ENCODE peak calls at places on chromosomes 16 and 17, in five cellular contexts. M is A549, L is IMR-90, J is SK-N-SH, B is GM12878. N is an unnamed sample.

GRCh38 chr17:8849311-8850041 is 18.0 kb downstream of the PIK3R6 start:
- DNase-seq in J (no peak), M (no peak), L (no peak), B (no peak), N (no peak)

GRCh38 chr17:20085283-20085875 is 76.2 kb downstream of the SPECC1 start:
- DNase-seq in M (no peak), L (no peak), B (no peak), J (no peak), N (no peak)

GRCh38 chr16:81767987-81768592 is 11.0 kb upstream of the PLCG2 start:
- DNase-seq in B (no peak), M (peak), L (no peak), J (no peak), N (no peak)

GRCh38 chr16:84593825-84594724 is 23.8 kb downstream of the COTL1 start:
- DNase-seq in J (peak), B (peak), L (no peak), M (no peak), N (peak)

GRCh38 chr17:56034120-56034757 is 119.0 kb upstream of the ANKFN1 start:
- DNase-seq in M (no peak), J (no peak), L (no peak), B (no peak), N (no peak)

GRCh38 chr17:59963738-59964454 is 644 bp downstream of the RNFT1 start:
- DNase-seq in M (no peak), B (no peak), L (peak), J (peak), N (peak)

GRCh38 chr17:48486557-48486956 is 44.3 kb downstream of the HOXB1 start:
- DNase-seq in M (peak), B (no peak), L (peak), J (no peak), N (peak)

GRCh38 chr16:77169650-77170236 is 21.2 kb upstream of the MON1B start:
- DNase-seq in M (peak), B (no peak), L (peak), J (peak), N (peak)

GRCh38 chr16:20899503-20900298 is 457 bp downstream of the DCUN1D3 start:
- DNase-seq in J (peak), B (no peak), L (no peak), M (peak), N (peak)

GRCh38 chr17:62916684-62917571 is 49.1 kb upstream of the TANC2 start:
- DNase-seq in L (peak), B (no peak), J (no peak), M (no peak), N (peak)

GRCh38 chr17:7176870-7177209 is 2.3 kb downstream of the ASGR1 start:
- DNase-seq in B (no peak), M (no peak), L (no peak), J (peak), N (no peak)

GRCh38 chr16:19138601-19139000 is 24.8 kb downstream of the ITPRIPL2 start:
- DNase-seq in B (no peak), J (peak), M (peak), L (peak), N (no peak)

DNA sequence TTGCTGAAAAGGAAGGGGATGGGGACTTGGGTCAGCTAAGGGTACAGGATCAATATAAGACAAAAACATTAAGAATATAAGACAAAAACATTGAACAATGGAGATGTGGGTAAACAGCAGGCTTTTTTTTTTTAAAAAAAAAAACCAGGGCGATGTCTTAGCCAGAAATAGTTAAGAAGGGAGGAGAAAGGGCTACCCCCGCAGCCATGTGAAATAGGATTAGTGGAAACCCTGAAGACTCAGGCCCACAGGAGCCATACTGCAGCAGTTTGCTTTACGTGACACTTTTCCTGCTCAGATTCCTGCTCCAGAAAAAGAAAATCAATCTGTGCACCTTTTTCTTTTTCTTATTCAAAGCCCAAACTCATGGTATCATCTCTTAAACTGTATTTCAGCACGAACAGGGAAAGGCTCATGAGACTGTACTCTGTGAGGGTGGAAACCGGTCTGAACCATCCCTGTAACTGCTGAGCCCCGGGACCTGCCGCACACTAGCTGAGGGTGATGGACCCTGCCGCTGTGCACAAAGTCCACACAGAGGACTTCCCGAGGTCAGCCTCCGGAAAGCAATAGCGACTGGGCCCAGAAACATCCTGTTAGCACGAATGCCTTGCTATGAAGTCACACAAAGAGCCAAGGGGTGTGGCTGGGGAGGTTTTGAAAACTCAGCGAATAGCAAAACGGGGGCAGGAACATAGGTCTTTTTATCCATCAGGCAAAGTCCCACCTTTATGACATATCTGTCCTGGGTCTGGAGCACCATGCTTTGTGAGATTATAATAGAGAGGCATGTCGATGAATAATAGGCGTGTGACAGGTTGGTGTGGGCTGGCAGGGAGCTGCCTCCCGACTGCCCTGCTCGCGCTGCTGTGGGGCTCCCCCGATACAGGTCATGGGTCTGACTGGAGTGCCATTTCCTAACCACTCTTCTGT is 33.2 kb downstream of the CDK5R1 start:
- DNase-seq in J (peak), L (no peak), B (peak), M (no peak), N (no peak)
- TF ChIP-seq RCOR1 in J (no peak), L (no peak), B (no peak), M (no peak), N (no peak)

GRCh38 chr17:75032896-75033294 is 13.9 kb downstream of the ATP5PD start:
- DNase-seq in M (peak), B (no peak), L (no peak), J (no peak), N (no peak)

GRCh38 chr17:75034236-75034908 is 12.4 kb downstream of the ATP5PD start:
- DNase-seq in L (peak), B (peak), J (peak), M (peak), N (peak)

GRCh38 chr17:75033346-75034235 is 13.2 kb downstream of the ATP5PD start:
- DNase-seq in B (peak), M (peak), J (peak), L (peak), N (peak)

GRCh38 chr17:75039238-75039637 is 7.5 kb downstream of the ATP5PD start:
- DNase-seq in B (no peak), J (no peak), M (no peak), L (no peak), N (no peak)

DNA sequence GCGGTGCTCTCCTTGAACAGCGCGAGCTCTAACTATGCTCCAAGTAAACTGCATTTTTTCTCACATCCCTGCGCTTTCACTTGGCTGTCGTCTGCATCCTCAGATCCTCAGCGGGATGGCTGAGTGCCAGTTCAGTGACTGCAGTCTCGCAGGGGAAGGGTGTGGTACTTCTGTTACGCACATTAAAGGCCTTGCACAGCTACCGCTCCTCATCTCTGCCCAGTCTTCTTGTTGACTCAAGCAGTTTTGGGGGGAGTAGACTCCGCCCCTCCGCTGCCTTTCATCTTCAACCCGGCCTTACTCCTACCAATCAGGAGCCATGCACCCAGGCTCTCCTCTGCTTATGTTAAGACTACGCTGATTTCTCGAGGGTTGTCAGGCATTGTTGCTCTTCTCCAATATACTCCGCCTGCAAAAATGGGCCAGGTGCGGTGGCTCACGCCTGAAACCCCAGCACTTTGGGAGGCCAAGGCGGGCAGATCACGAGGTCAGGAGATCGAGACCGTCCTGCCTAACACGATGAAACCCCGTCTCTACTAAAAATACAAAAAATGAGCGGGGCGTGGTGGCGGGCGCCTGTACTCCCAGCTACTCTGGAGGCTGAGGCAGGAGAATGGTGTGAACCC is 10.0 kb downstream of the ATP5PD start:
- DNase-seq in M (peak), J (no peak), B (no peak), L (peak), N (peak)
- TF ChIP-seq RCOR1 in M (no peak), J (no peak), B (no peak), L (no peak), N (peak)

DNA sequence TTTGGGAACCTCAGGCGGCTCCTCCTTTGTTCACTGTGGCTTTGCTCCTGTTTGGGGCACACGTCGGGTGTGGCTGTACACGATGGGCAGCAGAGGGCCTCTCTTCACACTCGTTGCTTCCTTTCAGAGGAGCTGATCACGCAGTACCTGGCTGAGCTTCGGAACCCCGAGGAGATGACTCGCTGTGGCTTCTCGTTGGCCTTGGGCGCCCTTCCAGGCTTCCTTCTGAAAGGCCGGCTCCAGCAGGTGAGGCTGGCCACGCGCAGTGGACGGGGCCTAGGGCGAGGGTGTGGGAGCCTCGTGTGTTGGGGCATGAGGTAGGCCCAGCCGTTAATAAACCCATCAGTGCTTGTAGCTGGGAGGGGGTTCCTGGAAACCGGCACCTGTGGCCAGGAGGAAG is 85.0 kb upstream of the ZNF750 start:
- DNase-seq in B (no peak), J (no peak), M (no peak), L (no peak), N (no peak)
- TF ChIP-seq RCOR1 in B (no peak), J (no peak), M (no peak), L (no peak), N (no peak)

GRCh38 chr16:66274335-66275110 is 92.0 kb upstream of the CDH5 start:
- DNase-seq in M (peak), L (peak), J (peak), B (no peak), N (no peak)

GRCh38 chr16:66272461-66272860 is 94.0 kb upstream of the CDH5 start:
- DNase-seq in J (no peak), M (no peak), L (no peak), B (no peak), N (no peak)

GRCh38 chr16:66275795-66276428 is 90.6 kb upstream of the CDH5 start:
- DNase-seq in B (no peak), L (peak), M (peak), J (peak), N (peak)

GRCh38 chr16:66273036-66273435 is 93.5 kb upstream of the CDH5 start:
- DNase-seq in B (no peak), J (no peak), L (no peak), M (no peak), N (no peak)

DNA sequence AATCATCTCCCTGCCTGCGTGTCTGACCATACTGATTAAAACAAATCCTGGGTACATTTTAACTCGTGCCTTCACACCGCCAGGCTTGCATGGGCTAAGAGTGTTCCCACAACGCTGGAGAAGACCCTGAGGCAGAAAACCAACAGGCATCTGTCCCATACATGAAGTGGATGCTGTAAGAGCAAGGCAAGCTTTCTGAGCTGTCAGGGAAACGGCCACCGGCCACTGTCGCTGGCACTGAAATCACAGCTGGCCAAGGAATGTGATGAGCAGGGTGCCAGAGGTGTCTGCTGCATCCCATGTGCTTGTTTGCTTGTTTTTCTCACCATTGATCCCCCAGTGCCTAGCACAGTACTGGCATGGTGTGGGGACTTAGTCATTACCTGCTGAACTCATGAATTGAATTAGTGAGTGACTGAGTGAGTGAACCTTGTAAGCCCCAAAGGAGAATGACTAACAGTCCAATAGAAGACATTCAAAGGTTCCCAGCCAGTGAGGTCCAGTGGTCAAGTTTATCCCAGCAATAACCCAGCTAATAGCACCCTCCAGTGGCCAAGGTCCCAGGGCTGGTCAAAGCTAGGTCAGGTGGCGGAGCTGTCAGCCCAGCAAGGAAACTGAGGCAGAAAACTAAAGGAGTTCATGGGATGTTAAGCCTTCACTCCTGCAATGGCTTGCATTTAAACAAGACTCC is 92.7 kb upstream of the CDH5 start:
- DNase-seq in B (no peak), J (no peak), M (peak), L (peak), N (no peak)
- TF ChIP-seq RCOR1 in B (no peak), J (no peak), M (no peak), L (no peak), N (no peak)

GRCh38 chr17:2214887-2215615 is 88.5 kb downstream of the SMG6 start:
- DNase-seq in L (peak), B (no peak), J (peak), M (no peak), N (no peak)

GRCh38 chr17:2213291-2213960 is 90.2 kb downstream of the SMG6 start:
- DNase-seq in L (peak), J (no peak), B (no peak), M (no peak), N (no peak)

GRCh38 chr17:2215616-2216364 is 87.8 kb downstream of the SMG6 start:
- DNase-seq in B (no peak), M (no peak), L (peak), J (peak), N (no peak)

GRCh38 chr17:2212328-2212981 is 91.1 kb downstream of the SMG6 start:
- DNase-seq in B (no peak), J (no peak), L (peak), M (no peak), N (no peak)

GRCh38 chr17:2214047-2214717 is 89.4 kb downstream of the SMG6 start:
- DNase-seq in B (no peak), J (no peak), M (no peak), L (peak), N (peak)
- TF ChIP-seq RCOR1 in B (no peak), J (no peak), M (no peak), L (no peak), N (no peak)

GRCh38 chr16:56300901-56301351 is 109.6 kb downstream of the GNAO1 start:
- DNase-seq in J (no peak), B (no peak), L (peak), M (no peak), N (no peak)

GRCh38 chr16:56297684-56298083 is 106.4 kb downstream of the GNAO1 start:
- DNase-seq in M (no peak), B (no peak), J (no peak), L (no peak), N (no peak)

GRCh38 chr16:56295739-56296527 is 104.6 kb downstream of the GNAO1 start:
- DNase-seq in J (peak), M (no peak), B (no peak), L (no peak), N (no peak)

GRCh38 chr16:56301391-56301850 is 110.1 kb downstream of the GNAO1 start:
- DNase-seq in L (peak), J (no peak), B (no peak), M (no peak), N (no peak)

GRCh38 chr16:56298948-56299602 is 107.8 kb downstream of the GNAO1 start:
- DNase-seq in M (no peak), B (no peak), J (peak), L (no peak), N (no peak)
- TF ChIP-seq RCOR1 in M (no peak), B (no peak), J (no peak), L (no peak), N (no peak)

GRCh38 chr16:440627-441026 is 15.2 kb downstream of the RAB11FIP3 start:
- DNase-seq in J (no peak), M (no peak), L (no peak), B (no peak), N (no peak)

GRCh38 chr16:445566-445965 is 20.1 kb downstream of the RAB11FIP3 start:
- DNase-seq in B (no peak), J (no peak), M (no peak), L (no peak), N (no peak)

GRCh38 chr16:441447-441846 is 16.0 kb downstream of the RAB11FIP3 start:
- DNase-seq in M (no peak), L (no peak), J (no peak), B (no peak), N (no peak)

DNA sequence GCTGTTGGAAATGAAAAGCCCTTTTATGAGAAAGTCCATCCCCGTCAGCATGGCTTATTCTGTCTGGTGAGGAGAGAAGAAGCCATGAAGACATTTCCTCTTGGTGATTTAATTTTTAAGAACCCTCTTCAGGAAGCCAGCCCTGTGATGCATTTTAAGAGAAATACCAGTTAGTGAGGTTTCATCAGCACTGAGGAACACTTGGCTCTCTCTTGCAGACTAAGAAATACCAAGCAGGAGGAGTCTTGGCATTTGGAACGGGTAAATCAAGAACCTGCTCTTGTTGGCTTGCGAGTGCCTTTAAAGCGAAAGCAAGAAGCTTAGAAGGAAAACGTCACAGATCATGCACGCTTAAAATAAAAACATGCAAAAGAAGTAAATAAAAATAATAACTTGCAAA is 17.5 kb downstream of the RAB11FIP3 start:
- DNase-seq in B (no peak), J (no peak), L (no peak), M (no peak), N (no peak)
- TF ChIP-seq RCOR1 in B (no peak), J (no peak), L (no peak), M (no peak), N (no peak)

GRCh38 chr17:80443498-80443897 is 28.5 kb downstream of the ENDOV start:
- DNase-seq in J (no peak), B (no peak), M (no peak), L (no peak), N (no peak)
- TF ChIP-seq RCOR1 in J (no peak), B (no peak), M (no peak), L (no peak), N (no peak)

N was measured in K562.